ENCODE peak calls at places on chromosomes 4 and X, in five cellular contexts. L, H, Q, X and B are unnamed samples.

GRCh38 chrX:133265331-133265730 is 47.2 kb upstream of the TFDP3 start:
- DNase-seq in Q (peak), L (no peak), X (no peak), H (no peak), B (peak)

GRCh38 chr4:53963786-53964185 is 100.6 kb downstream of the CHIC2 start:
- DNase-seq in H (no peak), X (no peak), L (no peak), Q (no peak), B (no peak)

GRCh38 chr4:16377887-16378286 is 151.6 kb upstream of the TAPT1 start:
- DNase-seq in Q (no peak), H (no peak), X (no peak), L (no peak), B (no peak)

GRCh38 chr4:104490770-104491395 is 3.8 kb downstream of the CXXC4 start:
- DNase-seq in H (peak), X (peak), Q (peak), L (peak), B (peak)

GRCh38 chr4:174284181-174284886 is 623 bp downstream of the CEP44 start:
- DNase-seq in Q (peak), L (no peak), X (peak), H (no peak), B (no peak)

GRCh38 chr4:86894465-86894864 is 2.2 kb upstream of the C4orf36 start:
- DNase-seq in Q (no peak), H (no peak), X (peak), L (no peak), B (no peak)

GRCh38 chr4:122045533-122045932 is 93.7 kb upstream of the TRPC3 start:
- DNase-seq in X (peak), L (no peak), H (no peak), Q (peak), B (no peak)

GRCh38 chr4:129240816-129241215 is 144.9 kb downstream of the C4orf33 start:
- DNase-seq in H (no peak), X (no peak), L (no peak), Q (no peak), B (no peak)

GRCh38 chrX:47613082-47613481 is 6.6 kb downstream of the SYN1 start:
- DNase-seq in Q (no peak), L (no peak), H (no peak), X (no peak), B (no peak)

GRCh38 chrX:69568828-69569227 is 47.1 kb upstream of the EDA start:
- DNase-seq in L (no peak), Q (no peak), X (no peak), H (no peak), B (no peak)

GRCh38 chr4:657338-658030 is 16.6 kb downstream of the ATP5ME start:
- DNase-seq in L (no peak), Q (no peak), X (no peak), H (no peak), B (no peak)

GRCh38 chrX:15646543-15646942 is 18.1 kb downstream of the CLTRN start:
- DNase-seq in L (peak), H (no peak), X (no peak), Q (no peak), B (no peak)

GRCh38 chr4:37453004-37453360 is 208.4 kb downstream of the NWD2 start:
- DNase-seq in L (no peak), X (peak), Q (peak), H (no peak), B (peak)

GRCh38 chr4:148116264-148116663 is 325.9 kb downstream of the NR3C2 start:
- DNase-seq in H (no peak), Q (no peak), L (no peak), X (peak), B (no peak)

GRCh38 chr4:188941524-188942109 is 802.4 kb downstream of the TRIML1 start:
- DNase-seq in Q (no peak), L (no peak), X (peak), H (no peak), B (no peak)

GRCh38 chr4:187139116-187139515 is 415.5 kb upstream of the FAT1 start:
- DNase-seq in H (no peak), Q (no peak), L (no peak), X (no peak), B (no peak)

GRCh38 chrX:42384956-42385355 is 393.0 kb downstream of the PPP1R2C start:
- DNase-seq in H (no peak), L (no peak), X (no peak), Q (no peak), B (no peak)

GRCh38 chr4:48141048-48141447 is 7.0 kb upstream of the TXK start:
- DNase-seq in Q (peak), H (no peak), L (no peak), X (peak), B (no peak)
- TF ChIP-seq CTCF in Q (peak), H (peak), L (peak), X (no peak), B (peak)

GRCh38 chr4:21512351-21512750 is 436.2 kb downstream of the KCNIP4 start:
- DNase-seq in X (peak), H (no peak), Q (no peak), L (no peak), B (peak)

GRCh38 chr4:21507439-21507838 is 441.1 kb downstream of the KCNIP4 start:
- DNase-seq in L (no peak), Q (peak), H (no peak), X (peak), B (no peak)
- TF ChIP-seq CTCF in L (no peak), Q (peak), H (no peak), X (peak), B (peak)

GRCh38 chr4:150411527-150411926 is 170.4 kb upstream of the MAB21L2 start:
- DNase-seq in X (peak), L (no peak), H (no peak), Q (no peak), B (no peak)
- TF ChIP-seq CTCF in X (peak), L (no peak), H (no peak), Q (no peak), B (no peak)

GRCh38 chrX:1749499-1749898 is 134.6 kb downstream of the ASMT start:
- DNase-seq in H (no peak), Q (no peak), X (no peak), L (no peak), B (no peak)
- TF ChIP-seq CTCF in H (no peak), Q (peak), X (no peak), L (no peak), B (no peak)